ENCODE peak calls at places on chromosomes 3 and 15, in six cellular contexts. H, Q, O, K, F and Y are unnamed samples.

GRCh38 chr3:104438761-104439160 is 927.9 kb upstream of the ALCAM start:
- DNase-seq in H (no peak), Q (no peak), O (no peak), K (no peak), F (no peak), Y (no peak)

GRCh38 chr3:17639765-17640164 is 102.7 kb downstream of the TBC1D5 start:
- DNase-seq in H (no peak), Q (no peak), O (no peak), K (no peak), F (no peak), Y (no peak)

GRCh38 chr15:44128443-44128842 is 66.6 kb downstream of the FRMD5 start:
- DNase-seq in H (no peak), Q (no peak), O (no peak), K (no peak), F (no peak), Y (no peak)

GRCh38 chr3:12644297-12644937 is 19.5 kb downstream of the RAF1 start:
- DNase-seq in H (no peak), Q (no peak), O (no peak), K (no peak), F (no peak), Y (no peak)

GRCh38 chr3:141275973-141276372 is 44.3 kb downstream of the PXYLP1 start:
- DNase-seq in H (no peak), Q (no peak), O (no peak), K (no peak), F (no peak), Y (no peak)

GRCh38 chr15:94584833-94585244 is 353.5 kb downstream of the MCTP2 start:
- DNase-seq in H (no peak), Q (peak; percentile 8), O (no peak), K (no peak), F (no peak), Y (peak; percentile 21)

GRCh38 chr3:36707623-36708409 is 56.5 kb downstream of the DCLK3 start:
- DNase-seq in H (no peak), Q (no peak), O (no peak), K (no peak), F (no peak), Y (no peak)

GRCh38 chr3:183844606-183845005 is 19.2 kb upstream of the MAP6D1 start:
- DNase-seq in H (no peak), Q (no peak), O (no peak), K (no peak), F (no peak), Y (no peak)

GRCh38 chr15:82021992-82022391 is 23.8 kb downstream of the MEX3B start:
- DNase-seq in H (no peak), Q (peak; percentile 57), O (no peak), K (no peak), F (no peak), Y (no peak)

GRCh38 chr3:139477710-139478640 is 1.7 kb upstream of the RBP2 start:
- DNase-seq in H (no peak), Q (no peak), O (peak; percentile 26), K (no peak), F (no peak), Y (no peak)

GRCh38 chr15:70299931-70300858 is 202.5 kb upstream of the TLE3 start:
- DNase-seq in H (peak; percentile 63), Q (no peak), O (no peak), K (peak; percentile 61), F (no peak), Y (peak; percentile 54)

GRCh38 chr15:63483521-63484371 is 20.6 kb upstream of the USP3 start:
- DNase-seq in H (no peak), Q (no peak), O (no peak), K (no peak), F (no peak), Y (no peak)

GRCh38 chr3:108588616-108589015 is 622 bp downstream of the CIP2A start:
- DNase-seq in H (no peak), Q (no peak), O (no peak), K (no peak), F (no peak), Y (no peak)

GRCh38 chr3:50450135-50450911 is 53.1 kb downstream of the CACNA2D2 start:
- DNase-seq in H (peak; percentile 72), Q (peak; percentile 67), O (no peak), K (peak; percentile 95), F (peak; percentile 91), Y (peak; percentile 82)

GRCh38 chr15:93037341-93038063 is 51.5 kb downstream of the RGMA start:
- DNase-seq in H (peak; percentile 22), Q (peak; percentile 67), O (no peak), K (peak; percentile 75), F (peak; percentile 73), Y (no peak)

GRCh38 chr3:46922871-46923558 is 45.5 kb downstream of the PTH1R start:
- DNase-seq in H (no peak), Q (no peak), O (no peak), K (no peak), F (peak; percentile 37), Y (no peak)

GRCh38 chr3:135649361-135649760 is 316.2 kb upstream of the PPP2R3A start:
- DNase-seq in H (no peak), Q (no peak), O (no peak), K (no peak), F (no peak), Y (no peak)

GRCh38 chr15:22911306-22911705 is 68.9 kb downstream of the CYFIP1 start:
- DNase-seq in H (no peak), Q (no peak), O (no peak), K (no peak), F (no peak), Y (no peak)

GRCh38 chr3:77931272-77932009 is 891.5 kb downstream of the ROBO2 start:
- DNase-seq in H (no peak), Q (peak; percentile 13), O (no peak), K (no peak), F (no peak), Y (no peak)

GRCh38 chr15:91939432-91939831 is 85.9 kb downstream of the SLCO3A1 start:
- DNase-seq in H (no peak), Q (peak; percentile 62), O (no peak), K (no peak), F (peak; percentile 45), Y (no peak)

GRCh38 chr3:16474304-16474703 is 39.2 kb downstream of the RFTN1 start:
- DNase-seq in H (no peak), Q (no peak), O (no peak), K (no peak), F (no peak), Y (no peak)

GRCh38 chr3:44065311-44065710 is 176.4 kb upstream of the TOPAZ1 start:
- DNase-seq in H (no peak), Q (peak; percentile 33), O (no peak), K (no peak), F (no peak), Y (no peak)

GRCh38 chr3:25495304-25495703 is 67.2 kb downstream of the RARB start:
- DNase-seq in H (no peak), Q (no peak), O (no peak), K (no peak), F (no peak), Y (no peak)

GRCh38 chr3:65888980-65889706 is 149.6 kb downstream of the MAGI1 start:
- DNase-seq in H (no peak), Q (peak; percentile 14), O (no peak), K (no peak), F (peak; percentile 53), Y (no peak)

GRCh38 chr15:99857836-99858235 is 124.6 kb upstream of the LYSMD4 start:
- DNase-seq in H (no peak), Q (no peak), O (no peak), K (no peak), F (no peak), Y (no peak)

GRCh38 chr3:48423241-48423882 is 6.5 kb downstream of the PLXNB1 start:
- DNase-seq in H (no peak), Q (no peak), O (no peak), K (no peak), F (no peak), Y (no peak)

GRCh38 chr3:20042331-20042730 is 2.1 kb downstream of the KAT2B start:
- DNase-seq in H (no peak), Q (no peak), O (no peak), K (no peak), F (no peak), Y (no peak)

GRCh38 chr3:79467721-79468120 is 300.1 kb downstream of the ROBO1 start:
- DNase-seq in H (no peak), Q (no peak), O (no peak), K (no peak), F (no peak), Y (no peak)

DNA sequence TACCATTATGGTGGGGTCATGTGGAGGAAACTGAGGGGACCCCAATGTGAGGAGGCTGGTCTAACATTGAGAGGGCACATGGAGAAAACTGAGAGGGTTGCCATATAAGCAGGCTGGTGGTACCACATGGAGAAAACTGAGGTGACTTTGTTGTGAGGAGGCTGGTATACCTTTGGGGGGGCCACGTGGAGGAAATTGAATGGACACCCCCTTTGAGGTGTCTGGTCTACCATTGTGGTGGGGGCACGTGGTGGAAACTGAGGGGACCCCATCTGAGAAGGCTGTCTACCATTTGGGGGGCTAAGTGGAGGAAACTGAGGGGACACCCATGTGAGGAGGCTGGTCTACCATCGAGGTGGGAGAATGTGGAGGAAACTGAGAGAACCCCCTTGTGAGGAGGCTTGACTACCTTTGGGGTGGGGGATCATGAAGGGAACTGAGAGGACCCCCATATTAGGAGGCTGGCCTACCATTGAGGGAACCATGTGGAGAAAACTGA is 163.8 kb downstream of the FBLN2 start:
- DNase-seq in H (peak; percentile 14), Q (peak; percentile 0), O (no peak), K (peak; percentile 17), F (peak; percentile 6), Y (no peak)
- H3K9me3 ChIP-seq in H (no peaks in the 10 kb centered on the region), Q (peaks cover 3% of the 10 kb centered on the region), O (no peaks in the 10 kb centered on the region), K (no peaks in the 10 kb centered on the region), F (no peaks in the 10 kb centered on the region), Y (no peaks in the 10 kb centered on the region)

GRCh38 chr15:87368511-87368910 is 888.0 kb downstream of the NTRK3 start:
- DNase-seq in H (no peak), Q (no peak), O (no peak), K (no peak), F (no peak), Y (no peak)
- H3K9me3 ChIP-seq in H (no peaks in the 10 kb centered on the region), Q (peaks cover 17% of the 10 kb centered on the region), O (no peaks in the 10 kb centered on the region), K (no peaks in the 10 kb centered on the region), F (no peaks in the 10 kb centered on the region), Y (no peaks in the 10 kb centered on the region)

DNA sequence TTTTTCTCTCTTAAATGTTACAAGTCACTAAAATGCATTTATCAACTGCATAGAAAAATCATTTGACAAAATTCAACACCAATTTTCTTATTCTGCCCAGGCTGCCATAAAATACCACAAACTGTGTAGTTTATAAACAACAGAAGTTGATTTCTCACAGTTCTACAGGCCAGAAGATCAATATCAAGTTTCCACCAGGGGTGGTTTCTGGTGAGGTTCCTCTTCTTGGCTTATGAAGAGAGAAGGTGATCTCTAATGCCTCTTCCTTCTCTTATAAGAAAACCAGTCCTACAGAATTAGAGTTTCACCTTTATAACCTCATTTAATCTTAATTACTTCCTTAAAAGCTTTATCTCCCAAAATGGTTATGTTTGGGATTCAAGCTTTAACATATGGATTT is 10.9 kb upstream of the CD200R1L start:
- DNase-seq in H (no peak), Q (no peak), O (no peak), K (no peak), F (no peak), Y (no peak)
- H3K9me3 ChIP-seq in H (no peaks in the 10 kb centered on the region), Q (peaks cover 15% of the 10 kb centered on the region), O (peaks cover 6% of the 10 kb centered on the region), K (no peaks in the 10 kb centered on the region), F (peaks cover 3% of the 10 kb centered on the region), Y (no peaks in the 10 kb centered on the region)

DNA sequence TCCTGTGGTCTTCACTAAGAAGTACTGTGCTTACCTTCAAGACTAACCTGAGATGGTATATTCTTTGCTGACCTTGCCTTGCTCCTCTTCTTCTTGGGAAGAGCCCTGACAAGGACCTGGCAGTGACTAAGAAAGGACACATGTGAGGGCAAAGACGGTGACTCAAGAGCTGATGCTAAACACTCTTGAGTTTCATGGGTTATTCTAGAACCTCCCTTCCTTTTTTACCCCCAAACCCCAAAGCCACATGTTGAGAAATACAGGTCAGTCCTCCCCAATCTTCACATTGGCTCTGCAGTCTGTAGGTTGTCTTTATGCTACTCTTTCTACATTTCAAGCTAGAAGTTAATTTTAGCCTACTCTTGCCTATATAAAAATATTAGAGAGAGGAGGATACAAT is 200.6 kb downstream of the SEMA6D start:
- DNase-seq in H (no peak), Q (no peak), O (no peak), K (no peak), F (no peak), Y (no peak)
- H3K9me3 ChIP-seq in H (no peaks in the 10 kb centered on the region), Q (no peaks in the 10 kb centered on the region), O (no peaks in the 10 kb centered on the region), K (no peaks in the 10 kb centered on the region), F (no peaks in the 10 kb centered on the region), Y (no peaks in the 10 kb centered on the region)